ENCODE peak calls at places on chromosomes 11 and 22, in four cellular contexts. One of them, this sample, is unnamed.

GRCh38 chr11:7444582-7444981 is 40.7 kb upstream of the OLFML1 start:
- DNase-seq in activated naive CD8-positive, alpha-beta T cell treated with anti-CD3 and anti-CD28 coated beads, Interleukin-2, amount 50 U/mL, for 16 hours: no peak
- DNase-seq in stimulated activated naive CD8-positive, alpha-beta T cell treated with anti-CD3 and anti-CD28 coated beads, Interleukin-15, amount 100 ng/mL, for 72 hours: no peak
- DNase-seq in NCI-H1694 treated with DMSO at 0.1 percent for 48 hours: no peak
- DNase-seq in this sample: no peak

GRCh38 chr11:92811341-92811740 is 158.1 kb upstream of the MTNR1B start:
- DNase-seq in NCI-H1694 treated with DMSO at 0.1 percent for 48 hours: no peak
- DNase-seq in activated naive CD8-positive, alpha-beta T cell treated with anti-CD3 and anti-CD28 coated beads, Interleukin-2, amount 50 U/mL, for 16 hours: no peak
- DNase-seq in stimulated activated naive CD8-positive, alpha-beta T cell treated with anti-CD3 and anti-CD28 coated beads, Interleukin-15, amount 100 ng/mL, for 72 hours: no peak
- DNase-seq in this sample: no peak

GRCh38 chr22:38315801-38316339 is 1.4 kb downstream of the CSNK1E start:
- DNase-seq in NCI-H1694 treated with DMSO at 0.1 percent for 48 hours: peak
- DNase-seq in activated naive CD8-positive, alpha-beta T cell treated with anti-CD3 and anti-CD28 coated beads, Interleukin-2, amount 50 U/mL, for 16 hours: no peak
- DNase-seq in stimulated activated naive CD8-positive, alpha-beta T cell treated with anti-CD3 and anti-CD28 coated beads, Interleukin-15, amount 100 ng/mL, for 72 hours: no peak
- DNase-seq in this sample: no peak

GRCh38 chr11:90434858-90435257 is 212.0 kb upstream of the CHORDC1 start:
- DNase-seq in stimulated activated naive CD8-positive, alpha-beta T cell treated with anti-CD3 and anti-CD28 coated beads, Interleukin-15, amount 100 ng/mL, for 72 hours: no peak
- DNase-seq in activated naive CD8-positive, alpha-beta T cell treated with anti-CD3 and anti-CD28 coated beads, Interleukin-2, amount 50 U/mL, for 16 hours: no peak
- DNase-seq in NCI-H1694 treated with DMSO at 0.1 percent for 48 hours: no peak
- DNase-seq in this sample: no peak

GRCh38 chr11:83195649-83196048 is 2.1 kb downstream of the ANKRD42 start:
- DNase-seq in NCI-H1694 treated with DMSO at 0.1 percent for 48 hours: no peak
- DNase-seq in stimulated activated naive CD8-positive, alpha-beta T cell treated with anti-CD3 and anti-CD28 coated beads, Interleukin-15, amount 100 ng/mL, for 72 hours: no peak
- DNase-seq in activated naive CD8-positive, alpha-beta T cell treated with anti-CD3 and anti-CD28 coated beads, Interleukin-2, amount 50 U/mL, for 16 hours: no peak
- DNase-seq in this sample: no peak

GRCh38 chr22:44133901-44134511 is 46.7 kb upstream of the PARVG start:
- DNase-seq in NCI-H1694 treated with DMSO at 0.1 percent for 48 hours: no peak
- DNase-seq in stimulated activated naive CD8-positive, alpha-beta T cell treated with anti-CD3 and anti-CD28 coated beads, Interleukin-15, amount 100 ng/mL, for 72 hours: no peak
- DNase-seq in activated naive CD8-positive, alpha-beta T cell treated with anti-CD3 and anti-CD28 coated beads, Interleukin-2, amount 50 U/mL, for 16 hours: no peak
- DNase-seq in this sample: no peak

GRCh38 chr22:44363980-44364749 is 51.4 kb upstream of the SHISAL1 start:
- DNase-seq in NCI-H1694 treated with DMSO at 0.1 percent for 48 hours: no peak
- DNase-seq in stimulated activated naive CD8-positive, alpha-beta T cell treated with anti-CD3 and anti-CD28 coated beads, Interleukin-15, amount 100 ng/mL, for 72 hours: no peak
- DNase-seq in activated naive CD8-positive, alpha-beta T cell treated with anti-CD3 and anti-CD28 coated beads, Interleukin-2, amount 50 U/mL, for 16 hours: no peak
- DNase-seq in this sample: no peak

GRCh38 chr11:116257092-116257491 is 515.7 kb downstream of the BUD13 start:
- DNase-seq in NCI-H1694 treated with DMSO at 0.1 percent for 48 hours: no peak
- DNase-seq in stimulated activated naive CD8-positive, alpha-beta T cell treated with anti-CD3 and anti-CD28 coated beads, Interleukin-15, amount 100 ng/mL, for 72 hours: no peak
- DNase-seq in activated naive CD8-positive, alpha-beta T cell treated with anti-CD3 and anti-CD28 coated beads, Interleukin-2, amount 50 U/mL, for 16 hours: no peak
- DNase-seq in this sample: no peak

GRCh38 chr11:84333196-84333595 is 1047.0 kb upstream of the CCDC90B start:
- DNase-seq in activated naive CD8-positive, alpha-beta T cell treated with anti-CD3 and anti-CD28 coated beads, Interleukin-2, amount 50 U/mL, for 16 hours: no peak
- DNase-seq in stimulated activated naive CD8-positive, alpha-beta T cell treated with anti-CD3 and anti-CD28 coated beads, Interleukin-15, amount 100 ng/mL, for 72 hours: no peak
- DNase-seq in NCI-H1694 treated with DMSO at 0.1 percent for 48 hours: no peak
- DNase-seq in this sample: no peak

GRCh38 chr22:30159561-30160353 is 79.5 kb downstream of the HORMAD2 start:
- DNase-seq in activated naive CD8-positive, alpha-beta T cell treated with anti-CD3 and anti-CD28 coated beads, Interleukin-2, amount 50 U/mL, for 16 hours: no peak
- DNase-seq in stimulated activated naive CD8-positive, alpha-beta T cell treated with anti-CD3 and anti-CD28 coated beads, Interleukin-15, amount 100 ng/mL, for 72 hours: no peak
- DNase-seq in NCI-H1694 treated with DMSO at 0.1 percent for 48 hours: no peak
- DNase-seq in this sample: no peak

GRCh38 chr11:43920598-43921419 is 21.6 kb upstream of the C11orf96 start:
- DNase-seq in activated naive CD8-positive, alpha-beta T cell treated with anti-CD3 and anti-CD28 coated beads, Interleukin-2, amount 50 U/mL, for 16 hours: no peak
- DNase-seq in NCI-H1694 treated with DMSO at 0.1 percent for 48 hours: peak
- DNase-seq in stimulated activated naive CD8-positive, alpha-beta T cell treated with anti-CD3 and anti-CD28 coated beads, Interleukin-15, amount 100 ng/mL, for 72 hours: peak
- DNase-seq in this sample: no peak

GRCh38 chr22:23847991-23848864 is 9.4 kb upstream of the DERL3 start:
- DNase-seq in stimulated activated naive CD8-positive, alpha-beta T cell treated with anti-CD3 and anti-CD28 coated beads, Interleukin-15, amount 100 ng/mL, for 72 hours: no peak
- DNase-seq in NCI-H1694 treated with DMSO at 0.1 percent for 48 hours: no peak
- DNase-seq in activated naive CD8-positive, alpha-beta T cell treated with anti-CD3 and anti-CD28 coated beads, Interleukin-2, amount 50 U/mL, for 16 hours: no peak
- DNase-seq in this sample: no peak

GRCh38 chr22:31333648-31334047 is 12.5 kb downstream of the PATZ1 start:
- DNase-seq in stimulated activated naive CD8-positive, alpha-beta T cell treated with anti-CD3 and anti-CD28 coated beads, Interleukin-15, amount 100 ng/mL, for 72 hours: no peak
- DNase-seq in NCI-H1694 treated with DMSO at 0.1 percent for 48 hours: no peak
- DNase-seq in activated naive CD8-positive, alpha-beta T cell treated with anti-CD3 and anti-CD28 coated beads, Interleukin-2, amount 50 U/mL, for 16 hours: no peak
- DNase-seq in this sample: no peak

GRCh38 chr11:61335355-61335710 is 2.3 kb downstream of the TKFC start:
- DNase-seq in stimulated activated naive CD8-positive, alpha-beta T cell treated with anti-CD3 and anti-CD28 coated beads, Interleukin-15, amount 100 ng/mL, for 72 hours: no peak
- DNase-seq in NCI-H1694 treated with DMSO at 0.1 percent for 48 hours: no peak
- DNase-seq in activated naive CD8-positive, alpha-beta T cell treated with anti-CD3 and anti-CD28 coated beads, Interleukin-2, amount 50 U/mL, for 16 hours: no peak
- DNase-seq in this sample: no peak

GRCh38 chr11:86670179-86670578 is 2.2 kb downstream of the ME3 start:
- DNase-seq in activated naive CD8-positive, alpha-beta T cell treated with anti-CD3 and anti-CD28 coated beads, Interleukin-2, amount 50 U/mL, for 16 hours: no peak
- DNase-seq in stimulated activated naive CD8-positive, alpha-beta T cell treated with anti-CD3 and anti-CD28 coated beads, Interleukin-15, amount 100 ng/mL, for 72 hours: no peak
- DNase-seq in NCI-H1694 treated with DMSO at 0.1 percent for 48 hours: no peak
- DNase-seq in this sample: no peak

GRCh38 chr22:50471197-50471847 is 3.5 kb downstream of the SBF1 start:
- DNase-seq in stimulated activated naive CD8-positive, alpha-beta T cell treated with anti-CD3 and anti-CD28 coated beads, Interleukin-15, amount 100 ng/mL, for 72 hours: no peak
- DNase-seq in NCI-H1694 treated with DMSO at 0.1 percent for 48 hours: no peak
- DNase-seq in activated naive CD8-positive, alpha-beta T cell treated with anti-CD3 and anti-CD28 coated beads, Interleukin-2, amount 50 U/mL, for 16 hours: no peak
- DNase-seq in this sample: no peak